ENCODE peak calls at places on chromosomes 1 and 21, in six cellular contexts. J is NB4, I is foreskin fibroblast, W is heart left ventricle, C is left ventricle myocardium inferior, U is fibroblast of mammary gland. L is an unnamed sample.
A peak's percentile ranks its signal among the peaks of the same experiment; 100 is the strongest.

GRCh38 chr1:44646276-44646675 is 28.0 kb downstream of the TMEM53 start:
- DNase-seq in W (no peak), C (no peak), J (no peak), U (peak; percentile 76), I (no peak), L (no peak)

GRCh38 chr1:114310771-114311251 is 157.1 kb upstream of the SYT6 start:
- DNase-seq in I (peak; percentile 60), C (no peak), U (peak; percentile 95), J (no peak), W (no peak), L (no peak)

GRCh38 chr1:196467230-196467629 is 141.0 kb downstream of the KCNT2 start:
- DNase-seq in U (peak; percentile 12), J (no peak), W (no peak), C (no peak), I (no peak), L (no peak)

GRCh38 chr1:30411206-30411605 is 312.2 kb downstream of the MATN1 start:
- DNase-seq in I (no peak), C (no peak), U (no peak), W (no peak), J (no peak), L (no peak)

GRCh38 chr1:25519624-25520023 is 23.8 kb upstream of the LDLRAP1 start:
- DNase-seq in C (no peak), U (peak; percentile 91), W (no peak), J (peak; percentile 66), I (peak; percentile 81), L (no peak)

GRCh38 chr21:15928686-15929085 is 198.9 kb downstream of the USP25 start:
- DNase-seq in J (no peak), W (no peak), U (peak; percentile 13), C (no peak), I (no peak), L (no peak)

GRCh38 chr1:3883194-3883920 is 16.7 kb downstream of the C1orf174 start:
- DNase-seq in I (no peak), J (no peak), C (no peak), W (no peak), U (no peak), L (no peak)

GRCh38 chr1:24551910-24552571 is 3.8 kb upstream of the NCMAP start:
- DNase-seq in C (no peak), I (no peak), U (no peak), J (no peak), W (no peak), L (no peak)

GRCh38 chr21:42495765-42496119 is 282 bp downstream of the RSPH1 start:
- DNase-seq in J (no peak), U (peak; percentile 25), W (no peak), I (no peak), C (no peak), L (no peak)

GRCh38 chr1:30532621-30533020 is 190.8 kb downstream of the MATN1 start:
- DNase-seq in I (no peak), W (no peak), J (no peak), C (no peak), U (no peak), L (no peak)

DNA sequence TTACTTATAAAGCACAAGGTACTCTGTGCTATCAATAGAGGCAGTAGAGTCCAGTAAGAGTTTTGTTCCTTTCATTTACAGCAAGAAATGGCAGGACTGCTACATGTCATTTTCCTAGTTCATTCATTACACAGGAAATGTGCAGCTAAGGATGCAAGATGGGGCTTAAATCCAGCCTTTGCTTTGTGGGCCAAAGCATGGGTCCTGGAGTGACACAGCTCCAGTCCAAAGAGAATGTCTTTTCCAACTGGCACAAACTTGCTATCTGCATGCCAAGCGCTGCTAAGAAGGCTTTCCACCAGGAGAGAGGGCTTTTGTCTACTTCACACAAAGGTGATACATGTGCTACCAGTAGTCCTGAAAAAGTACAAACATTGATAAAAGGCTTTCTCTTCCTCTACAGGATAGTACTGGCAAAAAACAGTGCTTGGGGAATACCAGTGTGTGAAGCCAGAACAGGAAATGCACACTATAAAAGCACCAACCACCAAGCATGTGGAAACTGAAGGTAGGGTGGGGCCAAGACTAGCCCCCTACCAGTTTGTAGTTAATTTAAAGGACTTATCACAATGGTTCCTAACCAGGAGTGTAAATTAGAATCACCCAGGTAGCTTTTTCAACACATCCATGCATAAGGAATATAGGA is 68.7 kb downstream of the ARID4B start:
- DNase-seq in C (no peak), J (peak; percentile 26), W (no peak), U (no peak), I (no peak), L (no peak)
- TF ChIP-seq CTCF in C (no peak), J (no peak), W (no peak), U (no peak), I (no peak), L (no peak)

DNA sequence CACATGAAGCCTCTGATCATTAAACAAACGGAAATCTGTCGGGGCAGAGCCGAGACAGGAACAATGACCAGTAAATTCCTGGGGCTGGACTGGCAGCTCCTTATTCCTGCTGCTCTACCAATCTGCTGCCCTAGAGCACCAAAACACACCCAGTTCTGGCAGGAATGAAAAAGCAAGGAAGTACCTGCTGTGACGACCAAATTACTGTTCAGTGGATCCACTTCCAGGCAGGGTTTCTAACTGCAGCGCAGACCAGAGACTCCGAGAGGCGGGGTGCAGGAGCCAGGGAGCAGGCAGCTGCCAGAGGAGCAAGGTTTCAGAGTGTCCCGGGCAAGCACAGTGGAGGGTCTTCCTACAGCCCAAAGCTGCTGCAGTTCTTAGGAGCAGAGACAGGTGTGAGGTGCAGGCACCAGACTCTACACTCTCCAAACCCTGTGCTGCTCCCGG is 32.4 kb downstream of the KANK4 start:
- DNase-seq in W (no peak), U (no peak), C (no peak), J (no peak), I (no peak), L (no peak)
- TF ChIP-seq CTCF in W (no peak), U (no peak), C (no peak), J (no peak), I (no peak), L (no peak)

DNA sequence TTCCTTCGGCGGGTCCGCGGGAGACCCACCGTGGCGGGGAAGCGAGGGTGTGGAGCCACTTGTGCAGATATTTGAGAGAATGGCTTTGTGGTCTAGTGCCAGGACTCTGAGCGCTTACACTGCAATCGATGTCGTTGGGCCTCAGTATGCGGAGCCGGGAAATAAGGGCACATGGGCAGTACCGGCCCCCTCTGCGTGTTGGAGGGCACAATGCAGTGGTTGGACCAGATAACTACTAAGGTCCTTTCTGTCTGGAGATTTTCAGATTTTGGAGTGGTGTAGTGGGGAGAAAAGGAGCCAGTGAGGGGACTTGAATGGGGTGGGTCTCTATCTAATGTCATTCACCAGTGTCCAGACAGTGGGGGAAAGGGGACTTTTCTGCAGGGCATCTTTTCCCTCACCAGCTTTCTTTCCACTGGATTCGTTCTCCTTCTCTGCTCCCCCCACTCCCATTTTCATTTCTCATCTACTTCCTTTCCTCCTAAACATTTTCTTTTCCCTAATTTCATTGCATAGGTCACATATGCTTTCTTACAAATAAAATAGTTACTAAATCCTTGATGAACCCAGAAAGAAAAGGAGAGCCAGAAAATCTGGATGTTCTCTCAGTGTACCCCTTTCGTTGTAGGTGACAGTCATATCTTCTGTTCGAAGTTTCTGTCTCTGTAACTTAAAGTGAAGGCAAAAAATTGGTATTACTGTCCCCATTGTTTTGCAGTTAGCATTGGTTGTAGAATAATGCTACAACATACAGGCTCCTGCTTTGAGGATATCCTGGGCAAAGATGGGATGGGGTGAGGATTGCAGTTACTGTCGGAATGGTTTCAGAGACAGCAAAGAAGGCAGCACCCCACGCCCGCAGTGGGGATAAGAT is 1.4 kb downstream of the ATF3 start:
- DNase-seq in W (no peak), U (no peak), I (peak; percentile 42), C (no peak), J (no peak), L (no peak)
- TF ChIP-seq CTCF in W (no peak), U (no peak), I (no peak), C (no peak), J (no peak), L (no peak)

GRCh38 chr1:18373151-18373550 is 107.6 kb upstream of the KLHDC7A start:
- DNase-seq in J (no peak), I (no peak), U (no peak), C (no peak), W (no peak), L (no peak)

GRCh38 chr1:18376661-18377060 is 104.1 kb upstream of the KLHDC7A start:
- DNase-seq in C (no peak), I (no peak), J (no peak), W (no peak), U (no peak), L (no peak)

DNA sequence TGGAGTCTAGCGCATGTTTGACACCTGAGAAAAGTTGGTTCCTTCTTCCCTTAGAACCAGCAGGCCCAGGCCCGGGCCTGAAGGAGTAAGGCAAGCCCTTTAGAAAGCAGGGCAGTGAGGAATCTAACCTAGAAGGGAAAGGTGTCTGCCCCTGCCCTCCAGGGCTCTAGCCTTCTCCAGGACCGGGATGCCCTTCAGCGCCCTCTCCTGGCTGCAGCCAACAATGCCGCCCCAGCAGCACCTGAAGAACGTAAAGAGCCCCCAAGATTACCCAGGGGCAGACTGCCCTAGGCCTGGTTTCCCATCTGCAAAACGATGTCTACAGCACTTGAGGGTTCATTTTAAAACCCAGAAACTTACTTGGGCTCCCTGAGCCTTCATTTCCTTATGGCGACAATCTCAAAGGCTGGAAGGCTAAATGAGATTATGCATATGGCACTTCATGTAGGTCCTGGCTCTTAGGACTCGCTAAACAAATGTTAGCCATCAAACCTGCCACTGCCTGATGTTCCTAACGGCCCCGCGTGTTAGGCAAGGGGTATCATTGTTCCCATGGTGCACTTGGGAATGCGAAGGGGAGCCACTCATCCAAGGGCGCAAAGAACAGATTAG is 106.7 kb upstream of the KLHDC7A start:
- DNase-seq in U (no peak), I (no peak), J (peak; percentile 11), W (no peak), C (no peak), L (peak; percentile 52)
- TF ChIP-seq CTCF in U (no peak), I (no peak), J (peak; percentile 72), W (no peak), C (no peak), L (peak; percentile 28)